ENCODE peak calls at places on chromosomes 16 and 17, in seven cellular contexts. H is thoracic aorta, B is endothelial cell of umbilical vein, K is pancreas, Z is mucosa of descending colon, F is tibial artery, W is right lobe of liver. Q is an unnamed sample. For H3K4me1, the result is how much of the 10 kb centered on the place peaks cover.

GRCh38 chr17:57110152-57110542 is 25.1 kb downstream of the AKAP1 start:
- DNase-seq in H (no peak), B (no peak), K (no peak), Z (no peak), F (no peak), W (peak), Q (no peak)

GRCh38 chr16:47815655-47816054 is 340.1 kb downstream of the ABCC12 start:
- DNase-seq in H (no peak), B (no peak), K (no peak), Z (no peak), F (no peak), W (no peak), Q (no peak)

GRCh38 chr16:30658731-30659506 is 688 bp downstream of the FBRS start:
- DNase-seq in H (peak), B (no peak), K (peak), Z (peak), F (peak), W (peak), Q (peak)

GRCh38 chr17:21129023-21129681 is 2.4 kb downstream of the DHRS7B start:
- DNase-seq in H (no peak), B (peak), K (no peak), Z (no peak), F (no peak), W (no peak), Q (no peak)

GRCh38 chr16:57260294-57260929 is 15.4 kb downstream of the ARL2BP start:
- DNase-seq in H (no peak), B (peak), K (peak), Z (peak), F (peak), W (no peak), Q (no peak)

GRCh38 chr16:3656491-3657468 is 2.3 kb downstream of the DNASE1 start:
- DNase-seq in H (no peak), B (no peak), K (peak), Z (peak), F (peak), W (peak), Q (no peak)

GRCh38 chr16:65975049-65975708 is 391.3 kb upstream of the CDH5 start:
- DNase-seq in H (no peak), B (no peak), K (no peak), Z (no peak), F (no peak), W (no peak), Q (no peak)

GRCh38 chr17:15262291-15263205 is 2.6 kb downstream of the PMP22 start:
- DNase-seq in H (peak), B (peak), K (peak), Z (peak), F (peak), W (peak), Q (peak)

GRCh38 chr17:56300191-56300590 is 146.9 kb downstream of the ANKFN1 start:
- DNase-seq in H (no peak), B (no peak), K (no peak), Z (no peak), F (no peak), W (no peak), Q (peak)

GRCh38 chr17:66351053-66351452 is 48.6 kb downstream of the PRKCA start:
- DNase-seq in H (no peak), B (no peak), K (peak), Z (peak), F (no peak), W (no peak), Q (no peak)

GRCh38 chr17:73368085-73368631 is 56.4 kb upstream of the CDC42EP4 start:
- DNase-seq in H (no peak), B (no peak), K (no peak), Z (no peak), F (no peak), W (no peak), Q (no peak)

GRCh38 chr17:57257911-57258885 is 1.9 kb downstream of the MSI2 start:
- DNase-seq in H (no peak), B (peak), K (no peak), Z (no peak), F (no peak), W (no peak), Q (no peak)

GRCh38 chr17:50799582-50799981 is 32.3 kb upstream of the ANKRD40CL start:
- DNase-seq in H (no peak), B (no peak), K (no peak), Z (no peak), F (no peak), W (no peak), Q (no peak)

GRCh38 chr17:73998246-73999220 is 204.9 kb upstream of the RPL38 start:
- DNase-seq in H (no peak), B (no peak), K (peak), Z (peak), F (no peak), W (peak), Q (no peak)

GRCh38 chr17:6669479-6670212 is 18.1 kb downstream of the C17orf100 start:
- DNase-seq in H (no peak), B (no peak), K (no peak), Z (no peak), F (no peak), W (no peak), Q (no peak)

GRCh38 chr16:22315979-22316378 is 18.8 kb downstream of the POLR3E start:
- DNase-seq in H (no peak), B (no peak), K (no peak), Z (no peak), F (no peak), W (no peak), Q (no peak)

GRCh38 chr16:85259115-85259830 is 147.0 kb upstream of the CIBAR2 start:
- DNase-seq in H (no peak), B (no peak), K (no peak), Z (no peak), F (no peak), W (no peak), Q (no peak)

GRCh38 chr17:72693147-72693878 is 399.2 kb downstream of the SLC39A11 start:
- DNase-seq in H (no peak), B (no peak), K (no peak), Z (no peak), F (no peak), W (no peak), Q (no peak)

GRCh38 chr16:57098188-57098841 is 5.9 kb downstream of the CPNE2 start:
- DNase-seq in H (no peak), B (no peak), K (no peak), Z (no peak), F (no peak), W (no peak), Q (no peak)

GRCh38 chr16:10877472-10877946 is 507 bp downstream of the CIITA start:
- DNase-seq in H (no peak), B (no peak), K (no peak), Z (no peak), F (peak), W (no peak), Q (no peak)

GRCh38 chr16:85126731-85127662 is 14.7 kb upstream of the CIBAR2 start:
- DNase-seq in H (no peak), B (peak), K (no peak), Z (no peak), F (peak), W (no peak), Q (no peak)

GRCh38 chr16:56332464-56333079 is 92.8 kb downstream of the AMFR start:
- DNase-seq in H (no peak), B (peak), K (peak), Z (no peak), F (no peak), W (peak), Q (no peak)

GRCh38 chr17:7060165-7060890 is 16.4 kb upstream of the SLC16A11 start:
- DNase-seq in H (no peak), B (peak), K (no peak), Z (no peak), F (no peak), W (no peak), Q (no peak)

GRCh38 chr16:81446318-81447275 is 2.0 kb downstream of the CMIP start:
- DNase-seq in H (no peak), B (peak), K (no peak), Z (peak), F (no peak), W (peak), Q (no peak)

GRCh38 chr17:41919840-41920579 is 1.3 kb upstream of the ACLY start:
- DNase-seq in H (no peak), B (no peak), K (no peak), Z (no peak), F (no peak), W (peak), Q (no peak)

GRCh38 chr17:3535253-3535995 is 22.2 kb downstream of the TRPV3 start:
- DNase-seq in H (no peak), B (peak), K (peak), Z (peak), F (no peak), W (no peak), Q (no peak)

GRCh38 chr17:58006563-58006923 is 503 bp downstream of the SRSF1 start:
- DNase-seq in H (peak), B (peak), K (peak), Z (peak), F (peak), W (peak), Q (peak)

GRCh38 chr16:77433146-77433545 is 1.7 kb downstream of the ADAMTS18 start:
- DNase-seq in H (no peak), B (no peak), K (no peak), Z (no peak), F (no peak), W (no peak), Q (no peak)

GRCh38 chr16:84976644-84977400 is 34.5 kb downstream of the ZDHHC7 start:
- DNase-seq in H (no peak), B (peak), K (no peak), Z (no peak), F (peak), W (no peak), Q (no peak)

GRCh38 chr16:72203401-72203800 is 31.4 kb upstream of the PMFBP1 start:
- DNase-seq in H (no peak), B (peak), K (no peak), Z (no peak), F (peak), W (no peak), Q (no peak)

GRCh38 chr16:50944431-50944830 is 202.5 kb downstream of the CYLD start:
- DNase-seq in H (no peak), B (no peak), K (no peak), Z (no peak), F (no peak), W (no peak), Q (no peak)

GRCh38 chr17:35192708-35193107 is 1.5 kb downstream of the SLC35G3 start:
- DNase-seq in H (no peak), B (no peak), K (no peak), Z (no peak), F (no peak), W (no peak), Q (no peak)

GRCh38 chr16:58025351-58026138 is at the start of gene MMP15:
- DNase-seq in H (no peak), B (peak), K (peak), Z (peak), F (peak), W (peak), Q (no peak)

DNA sequence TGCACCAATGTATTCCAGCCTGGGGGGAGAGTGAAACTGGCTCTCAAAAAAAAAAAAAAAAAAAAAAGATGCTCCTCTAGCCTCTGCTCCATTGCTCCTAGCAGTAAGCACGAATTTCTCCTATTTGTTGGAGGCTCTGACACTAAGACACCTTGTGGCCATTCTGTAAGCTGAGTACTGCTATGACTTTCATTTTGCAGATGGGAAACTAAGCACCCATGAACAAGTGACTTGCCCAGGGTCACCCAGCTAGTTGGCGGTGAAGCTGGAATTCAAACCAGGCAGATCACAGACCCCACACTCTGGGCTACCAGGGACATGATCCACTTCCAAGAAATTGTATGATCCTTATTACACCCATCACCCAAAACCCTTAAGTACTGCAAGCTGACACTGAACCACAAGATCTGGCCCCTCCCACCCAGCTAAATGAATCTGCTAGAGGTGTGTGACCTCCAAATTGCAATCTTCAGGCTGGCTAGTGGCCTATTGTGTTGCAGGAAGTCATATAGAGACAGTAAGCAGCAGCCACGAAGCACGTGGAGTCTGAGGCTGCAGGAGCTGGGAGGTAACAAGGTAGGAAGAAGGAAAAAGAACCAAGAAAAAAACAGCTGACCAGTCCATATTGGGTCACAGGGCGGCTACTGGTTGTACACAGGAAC is 209.4 kb downstream of the XYLT1 start:
- DNase-seq in H (no peak), B (no peak), K (no peak), Z (no peak), F (no peak), W (no peak), Q (no peak)
- H3K4me1 ChIP-seq in H (under half), B (under half), K (under half), Z (under half), F (under half), W (under half), Q (under half)

GRCh38 chr16:70683146-70683944 is 2.5 kb downstream of the MTSS2 start:
- DNase-seq in H (no peak), B (no peak), K (no peak), Z (peak), F (no peak), W (peak), Q (no peak)

GRCh38 chr16:70681382-70682238 is 4.2 kb downstream of the MTSS2 start:
- DNase-seq in H (no peak), B (no peak), K (no peak), Z (peak), F (no peak), W (no peak), Q (no peak)

GRCh38 chr16:70684146-70685060 is 1.4 kb downstream of the MTSS2 start:
- DNase-seq in H (no peak), B (no peak), K (no peak), Z (peak), F (no peak), W (peak), Q (no peak)

GRCh38 chr16:70680495-70681381 is 5.1 kb downstream of the MTSS2 start:
- DNase-seq in H (no peak), B (no peak), K (no peak), Z (peak), F (no peak), W (no peak), Q (no peak)

GRCh38 chr16:70682239-70683145 is 3.4 kb downstream of the MTSS2 start:
- DNase-seq in H (no peak), B (no peak), K (no peak), Z (peak), F (no peak), W (peak), Q (no peak)
- H3K4me1 ChIP-seq in H (half or more), B (under half), K (under half), Z (under half), F (under half), W (under half), Q (half or more)

DNA sequence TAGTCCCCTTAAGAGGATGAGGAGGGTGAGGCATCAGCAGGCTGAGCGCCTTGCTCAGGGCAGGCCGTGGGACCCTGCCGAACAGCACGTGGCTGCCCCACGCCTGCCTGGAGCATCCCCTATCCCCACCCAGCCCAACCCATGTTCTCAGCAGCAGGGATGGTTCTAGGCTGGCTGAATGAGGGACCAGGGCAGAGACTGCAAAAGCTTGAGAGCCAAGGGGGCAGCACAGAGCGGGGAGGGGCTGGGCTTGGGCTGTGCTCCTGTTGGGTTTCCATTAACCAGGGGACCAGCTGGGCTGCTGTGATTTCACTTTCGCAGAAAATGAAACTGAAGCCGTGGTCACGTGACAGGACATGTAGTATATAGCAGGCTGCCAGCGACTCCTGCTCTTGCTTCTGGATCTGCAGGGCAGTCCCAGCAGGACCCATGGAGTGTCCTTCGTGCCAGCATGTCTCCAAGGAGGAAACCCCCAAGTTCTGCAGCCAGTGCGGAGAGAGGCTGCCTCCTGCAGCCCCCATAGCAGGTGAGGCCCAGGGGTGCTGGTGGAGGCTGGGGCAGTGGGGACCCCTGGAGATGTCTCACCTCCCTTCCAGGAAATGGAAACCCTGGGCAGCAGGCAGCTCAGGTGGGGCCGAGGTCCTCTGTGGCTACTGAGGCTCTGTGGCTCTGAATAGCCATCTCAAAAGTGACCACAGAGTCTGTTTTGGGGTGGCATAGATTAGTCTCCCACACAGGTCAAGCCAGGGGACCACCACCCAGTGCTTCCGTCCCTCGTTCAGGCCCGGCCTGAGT is 2.8 kb downstream of the RNF213 start:
- DNase-seq in H (peak), B (peak), K (peak), Z (peak), F (peak), W (peak), Q (peak)
- H3K4me1 ChIP-seq in H (under half), B (under half), K (under half), Z (under half), F (under half), W (under half), Q (under half)

GRCh38 chr17:17154556-17154955 is 51.6 kb downstream of the PLD6 start:
- DNase-seq in H (no peak), B (no peak), K (no peak), Z (no peak), F (no peak), W (no peak), Q (no peak)
- H3K4me1 ChIP-seq in H (under half), B (under half), K (under half), Z (under half), F (under half), W (under half), Q (under half)

Q was measured in esophagus muscularis mucosa.